ENCODE peak calls at places on chromosomes 2 and 18, in ten cellular contexts. One of them, this sample, is unnamed.

GRCh38 chr2:96921561-96922303 is 51.9 kb upstream of the SEMA4C start:
- DNase-seq in AG09309: no peak
- DNase-seq in HFFc6: no peak
- DNase-seq in brain microvascular endothelial cell: no peak
- DNase-seq in stomach: no peak
- DNase-seq in adrenal gland: no peak
- DNase-seq in AG09319: no peak
- DNase-seq in nephron progenitor cell: no peak
- DNase-seq in CD8-positive, alpha-beta T cell: no peak
- DNase-seq in AG04450: no peak
- DNase-seq in this sample: no peak

GRCh38 chr2:30113617-30114293 is 33.1 kb upstream of the YPEL5 start:
- DNase-seq in AG09309: peak; percentile 90
- DNase-seq in HFFc6: peak; percentile 96
- DNase-seq in brain microvascular endothelial cell: peak; percentile 88
- DNase-seq in stomach: no peak
- DNase-seq in adrenal gland: peak; percentile 81
- DNase-seq in AG09319: peak; percentile 52
- DNase-seq in nephron progenitor cell: no peak
- DNase-seq in CD8-positive, alpha-beta T cell: no peak
- DNase-seq in AG04450: peak; percentile 74
- DNase-seq in this sample: no peak

GRCh38 chr2:201182650-201183372 is at the start of gene CASP10:
- DNase-seq in AG09309: no peak
- DNase-seq in HFFc6: peak; percentile 33
- DNase-seq in brain microvascular endothelial cell: peak; percentile 52
- DNase-seq in stomach: peak; percentile 42
- DNase-seq in adrenal gland: no peak
- DNase-seq in AG09319: peak; percentile 28
- DNase-seq in nephron progenitor cell: no peak
- DNase-seq in CD8-positive, alpha-beta T cell: no peak
- DNase-seq in AG04450: no peak
- DNase-seq in this sample: no peak

GRCh38 chr2:33457588-33458247 is 18.7 kb upstream of the RASGRP3 start:
- DNase-seq in AG09309: no peak
- DNase-seq in HFFc6: no peak
- DNase-seq in brain microvascular endothelial cell: peak; percentile 9
- DNase-seq in stomach: no peak
- DNase-seq in adrenal gland: no peak
- DNase-seq in AG09319: peak; percentile 61
- DNase-seq in nephron progenitor cell: no peak
- DNase-seq in CD8-positive, alpha-beta T cell: no peak
- DNase-seq in AG04450: no peak
- DNase-seq in this sample: no peak

GRCh38 chr2:241161646-241162281 is 11.5 kb downstream of the PPP1R7 start:
- DNase-seq in AG09309: peak; percentile 59
- DNase-seq in HFFc6: peak; percentile 63
- DNase-seq in brain microvascular endothelial cell: peak; percentile 68
- DNase-seq in stomach: peak; percentile 31
- DNase-seq in adrenal gland: peak; percentile 90
- DNase-seq in AG09319: peak; percentile 84
- DNase-seq in nephron progenitor cell: no peak
- DNase-seq in CD8-positive, alpha-beta T cell: no peak
- DNase-seq in AG04450: no peak
- DNase-seq in this sample: no peak

GRCh38 chr2:137689549-137689948 is 274.7 kb upstream of the HNMT start:
- DNase-seq in AG09309: no peak
- DNase-seq in HFFc6: no peak
- DNase-seq in brain microvascular endothelial cell: peak; percentile 76
- DNase-seq in stomach: no peak
- DNase-seq in adrenal gland: no peak
- DNase-seq in AG09319: no peak
- DNase-seq in nephron progenitor cell: no peak
- DNase-seq in CD8-positive, alpha-beta T cell: no peak
- DNase-seq in AG04450: no peak
- DNase-seq in this sample: no peak

GRCh38 chr2:109614715-109615636 is 812 bp downstream of the SOWAHC start:
- DNase-seq in AG09309: no peak
- DNase-seq in HFFc6: no peak
- DNase-seq in brain microvascular endothelial cell: no peak
- DNase-seq in stomach: no peak
- DNase-seq in adrenal gland: peak; percentile 17
- DNase-seq in AG09319: no peak
- DNase-seq in nephron progenitor cell: peak; percentile 59
- DNase-seq in CD8-positive, alpha-beta T cell: no peak
- DNase-seq in AG04450: no peak
- DNase-seq in this sample: peak; percentile 22

GRCh38 chr18:72089432-72089831 is 454.7 kb downstream of the CBLN2 start:
- DNase-seq in AG09309: no peak
- DNase-seq in HFFc6: no peak
- DNase-seq in brain microvascular endothelial cell: no peak
- DNase-seq in stomach: no peak
- DNase-seq in adrenal gland: no peak
- DNase-seq in AG09319: no peak
- DNase-seq in nephron progenitor cell: no peak
- DNase-seq in CD8-positive, alpha-beta T cell: no peak
- DNase-seq in AG04450: no peak
- DNase-seq in this sample: no peak

GRCh38 chr18:21315741-21316187 is 73.7 kb downstream of the GREB1L start:
- DNase-seq in AG09309: no peak
- DNase-seq in HFFc6: no peak
- DNase-seq in brain microvascular endothelial cell: no peak
- DNase-seq in stomach: no peak
- DNase-seq in adrenal gland: no peak
- DNase-seq in AG09319: no peak
- DNase-seq in nephron progenitor cell: peak; percentile 51
- DNase-seq in CD8-positive, alpha-beta T cell: no peak
- DNase-seq in AG04450: no peak
- DNase-seq in this sample: no peak

GRCh38 chr2:172116107-172116506 is 13.4 kb upstream of the DLX2 start:
- DNase-seq in AG09309: no peak
- DNase-seq in HFFc6: no peak
- DNase-seq in brain microvascular endothelial cell: no peak
- DNase-seq in stomach: no peak
- DNase-seq in adrenal gland: no peak
- DNase-seq in AG09319: no peak
- DNase-seq in nephron progenitor cell: no peak
- DNase-seq in CD8-positive, alpha-beta T cell: no peak
- DNase-seq in AG04450: no peak
- DNase-seq in this sample: no peak

GRCh38 chr2:172114579-172114978 is 11.9 kb upstream of the DLX2 start:
- DNase-seq in AG09309: no peak
- DNase-seq in HFFc6: no peak
- DNase-seq in brain microvascular endothelial cell: no peak
- DNase-seq in stomach: no peak
- DNase-seq in adrenal gland: no peak
- DNase-seq in AG09319: no peak
- DNase-seq in nephron progenitor cell: no peak
- DNase-seq in CD8-positive, alpha-beta T cell: no peak
- DNase-seq in AG04450: no peak
- DNase-seq in this sample: no peak

GRCh38 chr2:172109670-172110421 is 7.1 kb upstream of the DLX2 start:
- DNase-seq in AG09309: no peak
- DNase-seq in HFFc6: no peak
- DNase-seq in brain microvascular endothelial cell: no peak
- DNase-seq in stomach: no peak
- DNase-seq in adrenal gland: no peak
- DNase-seq in AG09319: no peak
- DNase-seq in nephron progenitor cell: peak; percentile 16
- DNase-seq in CD8-positive, alpha-beta T cell: no peak
- DNase-seq in AG04450: no peak
- DNase-seq in this sample: no peak

GRCh38 chr2:172109256-172109655 is 6.6 kb upstream of the DLX2 start:
- DNase-seq in AG09309: no peak
- DNase-seq in HFFc6: no peak
- DNase-seq in brain microvascular endothelial cell: no peak
- DNase-seq in stomach: no peak
- DNase-seq in adrenal gland: no peak
- DNase-seq in AG09319: no peak
- DNase-seq in nephron progenitor cell: no peak
- DNase-seq in CD8-positive, alpha-beta T cell: no peak
- DNase-seq in AG04450: no peak
- DNase-seq in this sample: no peak

DNA sequence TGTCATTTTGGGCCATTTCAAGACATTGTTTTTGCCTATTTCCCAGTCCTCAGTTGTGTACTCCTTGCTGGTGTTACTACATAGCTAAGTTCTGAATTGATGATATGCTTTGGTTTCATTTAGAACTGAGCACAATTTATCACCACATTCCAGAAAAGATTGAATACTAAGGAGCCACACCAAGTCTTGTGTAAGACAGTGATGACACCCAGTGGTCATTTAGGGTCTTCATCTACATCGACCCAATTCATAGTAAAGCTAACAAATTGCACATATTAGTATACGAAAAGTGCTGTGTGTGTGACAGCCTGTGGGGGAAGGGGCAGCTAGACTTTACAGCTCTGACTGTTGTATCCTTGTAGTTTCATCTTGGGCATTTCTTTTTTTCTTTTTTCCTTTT is 10.9 kb upstream of the DLX2 start:
- DNase-seq in AG09309: no peak
- DNase-seq in HFFc6: peak; percentile 49
- DNase-seq in brain microvascular endothelial cell: no peak
- DNase-seq in stomach: no peak
- DNase-seq in adrenal gland: no peak
- DNase-seq in AG09319: no peak
- DNase-seq in nephron progenitor cell: no peak
- DNase-seq in CD8-positive, alpha-beta T cell: no peak
- DNase-seq in AG04450: no peak
- DNase-seq in this sample: no peak
- TF ChIP-seq CTCF in AG09309: peak; percentile 46
- TF ChIP-seq CTCF in HFFc6: peak; percentile 76
- TF ChIP-seq CTCF in brain microvascular endothelial cell: peak; percentile 44
- TF ChIP-seq CTCF in stomach: no peak
- TF ChIP-seq CTCF in adrenal gland: no peak
- TF ChIP-seq CTCF in AG09319: peak; percentile 26
- TF ChIP-seq CTCF in nephron progenitor cell: peak; percentile 29
- TF ChIP-seq CTCF in CD8-positive, alpha-beta T cell: no peak
- TF ChIP-seq CTCF in AG04450: peak; percentile 39
- TF ChIP-seq CTCF in this sample: peak; percentile 63

GRCh38 chr2:128284841-128285240 is 33.8 kb downstream of the HS6ST1 start:
- DNase-seq in AG09309: no peak
- DNase-seq in HFFc6: no peak
- DNase-seq in brain microvascular endothelial cell: no peak
- DNase-seq in stomach: no peak
- DNase-seq in adrenal gland: peak; percentile 25
- DNase-seq in AG09319: no peak
- DNase-seq in nephron progenitor cell: no peak
- DNase-seq in CD8-positive, alpha-beta T cell: no peak
- DNase-seq in AG04450: no peak
- DNase-seq in this sample: no peak

GRCh38 chr2:128281852-128282245 is 36.8 kb downstream of the HS6ST1 start:
- DNase-seq in AG09309: no peak
- DNase-seq in HFFc6: no peak
- DNase-seq in brain microvascular endothelial cell: no peak
- DNase-seq in stomach: no peak
- DNase-seq in adrenal gland: peak; percentile 37
- DNase-seq in AG09319: no peak
- DNase-seq in nephron progenitor cell: no peak
- DNase-seq in CD8-positive, alpha-beta T cell: no peak
- DNase-seq in AG04450: no peak
- DNase-seq in this sample: no peak

GRCh38 chr2:128284037-128284441 is 34.6 kb downstream of the HS6ST1 start:
- DNase-seq in AG09309: no peak
- DNase-seq in HFFc6: no peak
- DNase-seq in brain microvascular endothelial cell: no peak
- DNase-seq in stomach: no peak
- DNase-seq in adrenal gland: peak; percentile 11
- DNase-seq in AG09319: no peak
- DNase-seq in nephron progenitor cell: no peak
- DNase-seq in CD8-positive, alpha-beta T cell: no peak
- DNase-seq in AG04450: no peak
- DNase-seq in this sample: no peak

GRCh38 chr2:128282246-128282975 is 36.3 kb downstream of the HS6ST1 start:
- DNase-seq in AG09309: no peak
- DNase-seq in HFFc6: no peak
- DNase-seq in brain microvascular endothelial cell: no peak
- DNase-seq in stomach: no peak
- DNase-seq in adrenal gland: peak; percentile 64
- DNase-seq in AG09319: no peak
- DNase-seq in nephron progenitor cell: no peak
- DNase-seq in CD8-positive, alpha-beta T cell: no peak
- DNase-seq in AG04450: no peak
- DNase-seq in this sample: no peak

GRCh38 chr2:128282976-128283810 is 35.5 kb downstream of the HS6ST1 start:
- DNase-seq in AG09309: no peak
- DNase-seq in HFFc6: no peak
- DNase-seq in brain microvascular endothelial cell: no peak
- DNase-seq in stomach: no peak
- DNase-seq in adrenal gland: peak; percentile 48
- DNase-seq in AG09319: no peak
- DNase-seq in nephron progenitor cell: no peak
- DNase-seq in CD8-positive, alpha-beta T cell: no peak
- DNase-seq in AG04450: no peak
- DNase-seq in this sample: no peak
- TF ChIP-seq CTCF in AG09309: no peak
- TF ChIP-seq CTCF in HFFc6: peak; percentile 30
- TF ChIP-seq CTCF in brain microvascular endothelial cell: peak; percentile 18
- TF ChIP-seq CTCF in stomach: no peak
- TF ChIP-seq CTCF in adrenal gland: no peak
- TF ChIP-seq CTCF in AG09319: no peak
- TF ChIP-seq CTCF in nephron progenitor cell: no peak
- TF ChIP-seq CTCF in CD8-positive, alpha-beta T cell: no peak
- TF ChIP-seq CTCF in AG04450: no peak
- TF ChIP-seq CTCF in this sample: no peak

DNA sequence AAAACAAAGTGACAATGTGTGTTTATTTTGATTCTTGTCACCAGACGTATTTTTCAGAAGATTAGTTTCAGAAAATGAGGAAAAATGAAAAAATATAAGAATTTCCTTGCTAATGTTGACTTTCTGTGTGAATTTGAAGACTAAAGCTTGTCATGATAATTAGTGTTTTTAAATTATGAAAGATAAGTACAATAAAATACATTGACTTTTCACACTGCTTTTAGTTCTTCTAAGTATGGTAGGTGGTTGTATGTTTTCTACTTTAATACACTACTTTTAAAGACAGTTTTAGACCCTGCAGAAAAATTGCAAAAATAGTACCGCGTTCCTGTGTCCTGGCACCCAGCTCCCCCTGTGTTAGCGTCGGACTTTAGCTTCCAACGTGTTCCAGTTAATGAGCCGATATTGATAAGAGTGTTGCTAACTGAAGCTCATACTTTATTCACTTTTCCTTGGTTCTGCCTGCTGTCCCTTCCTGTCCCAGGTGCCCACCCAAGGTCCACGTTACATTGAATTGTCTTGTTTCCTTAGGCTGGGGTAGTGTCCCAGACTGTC is 695 bp downstream of the RBFA start:
- DNase-seq in AG09309: no peak
- DNase-seq in HFFc6: no peak
- DNase-seq in brain microvascular endothelial cell: no peak
- DNase-seq in stomach: no peak
- DNase-seq in adrenal gland: no peak
- DNase-seq in AG09319: no peak
- DNase-seq in nephron progenitor cell: no peak
- DNase-seq in CD8-positive, alpha-beta T cell: no peak
- DNase-seq in AG04450: no peak
- DNase-seq in this sample: no peak
- TF ChIP-seq CTCF in AG09309: no peak
- TF ChIP-seq CTCF in HFFc6: peak; percentile 55
- TF ChIP-seq CTCF in brain microvascular endothelial cell: no peak
- TF ChIP-seq CTCF in stomach: no peak
- TF ChIP-seq CTCF in adrenal gland: no peak
- TF ChIP-seq CTCF in AG09319: no peak
- TF ChIP-seq CTCF in nephron progenitor cell: no peak
- TF ChIP-seq CTCF in CD8-positive, alpha-beta T cell: no peak
- TF ChIP-seq CTCF in AG04450: no peak
- TF ChIP-seq CTCF in this sample: peak; percentile 9

GRCh38 chr18:23277399-23277798 is 142.1 kb downstream of the CABLES1 start:
- DNase-seq in AG09309: no peak
- DNase-seq in HFFc6: no peak
- DNase-seq in brain microvascular endothelial cell: no peak
- DNase-seq in stomach: no peak
- DNase-seq in adrenal gland: no peak
- DNase-seq in AG09319: no peak
- DNase-seq in nephron progenitor cell: no peak
- DNase-seq in CD8-positive, alpha-beta T cell: no peak
- DNase-seq in AG04450: no peak
- DNase-seq in this sample: no peak
- TF ChIP-seq CTCF in AG09309: no peak
- TF ChIP-seq CTCF in HFFc6: no peak
- TF ChIP-seq CTCF in brain microvascular endothelial cell: no peak
- TF ChIP-seq CTCF in stomach: no peak
- TF ChIP-seq CTCF in adrenal gland: no peak
- TF ChIP-seq CTCF in AG09319: no peak
- TF ChIP-seq CTCF in nephron progenitor cell: no peak
- TF ChIP-seq CTCF in CD8-positive, alpha-beta T cell: no peak
- TF ChIP-seq CTCF in AG04450: no peak
- TF ChIP-seq CTCF in this sample: no peak

This sample was measured in neural crest cell.